ENCODE peak calls at places on chromosomes 13 and 19, in nine cellular contexts. X is foreskin keratinocyte, B is body of pancreas, C is left lung, P is astrocyte of the spinal cord, Y is GM20000, L is AG04449, K is neural crest cell, H is lung. R is an unnamed sample.

GRCh38 chr19:42150940-42151339 is 18.7 kb upstream of the POU2F2 start:
- DNase-seq in X (no peak), B (no peak), C (no peak), P (no peak), Y (no peak), L (no peak), K (peak), H (no peak), R (no peak)

GRCh38 chr13:29523199-29523931 is 72.1 kb downstream of the SLC7A1 start:
- DNase-seq in X (no peak), B (no peak), C (no peak), P (peak), Y (no peak), L (no peak), K (no peak), H (no peak), R (no peak)

GRCh38 chr13:36918246-36919060 is 1.6 kb downstream of the SMAD9 start:
- DNase-seq in X (no peak), B (no peak), C (no peak), P (peak), Y (no peak), L (no peak), K (no peak), H (no peak), R (no peak)

GRCh38 chr13:39976481-39976880 is 321.0 kb downstream of the COG6 start:
- DNase-seq in X (peak), B (no peak), C (no peak), P (no peak), Y (no peak), L (no peak), K (no peak), H (no peak), R (no peak)

GRCh38 chr13:20160346-20161274 is at the start of gene GJA3:
- DNase-seq in X (no peak), B (no peak), C (no peak), P (no peak), Y (peak), L (no peak), K (peak), H (no peak), R (no peak)

GRCh38 chr19:35206379-35206778 is 22.2 kb downstream of the FAM187B start:
- DNase-seq in X (no peak), B (no peak), C (no peak), P (no peak), Y (peak), L (no peak), K (no peak), H (peak), R (no peak)

GRCh38 chr13:43445651-43446050 is 341.1 kb downstream of the ENOX1 start:
- DNase-seq in X (no peak), B (no peak), C (no peak), P (no peak), Y (no peak), L (no peak), K (no peak), H (no peak), R (no peak)

GRCh38 chr19:19485161-19485997 is 30.0 kb downstream of the TSSK6 start:
- DNase-seq in X (no peak), B (no peak), C (peak), P (peak), Y (no peak), L (no peak), K (no peak), H (no peak), R (no peak)

GRCh38 chr13:47396915-47397314 is 500.1 kb upstream of the HTR2A start:
- DNase-seq in X (no peak), B (no peak), C (no peak), P (no peak), Y (no peak), L (no peak), K (no peak), H (no peak), R (no peak)

GRCh38 chr19:39704181-39705044 is at the start of gene LGALS14:
- DNase-seq in X (no peak), B (no peak), C (no peak), P (no peak), Y (peak), L (no peak), K (no peak), H (no peak), R (no peak)

GRCh38 chr13:73732350-73732749 is 401.9 kb downstream of the KLF12 start:
- DNase-seq in X (no peak), B (no peak), C (no peak), P (no peak), Y (no peak), L (no peak), K (no peak), H (no peak), R (no peak)

GRCh38 chr13:111060237-111060919 is 54.7 kb upstream of the ARHGEF7 start:
- DNase-seq in X (no peak), B (no peak), C (no peak), P (no peak), Y (no peak), L (no peak), K (no peak), H (no peak), R (no peak)

GRCh38 chr19:7522072-7522922 is at the start of gene MCOLN1:
- DNase-seq in X (peak), B (peak), C (peak), P (peak), Y (peak), L (peak), K (peak), H (peak), R (peak)

GRCh38 chr13:99033814-99034213 is 56.0 kb upstream of the DOCK9 start:
- DNase-seq in X (no peak), B (no peak), C (no peak), P (peak), Y (peak), L (no peak), K (no peak), H (no peak), R (no peak)
- TF ChIP-seq CTCF in X (peak), B (peak), C (peak), P (peak), Y (no peak), L (peak), K (peak), H (peak), R (peak)

DNA sequence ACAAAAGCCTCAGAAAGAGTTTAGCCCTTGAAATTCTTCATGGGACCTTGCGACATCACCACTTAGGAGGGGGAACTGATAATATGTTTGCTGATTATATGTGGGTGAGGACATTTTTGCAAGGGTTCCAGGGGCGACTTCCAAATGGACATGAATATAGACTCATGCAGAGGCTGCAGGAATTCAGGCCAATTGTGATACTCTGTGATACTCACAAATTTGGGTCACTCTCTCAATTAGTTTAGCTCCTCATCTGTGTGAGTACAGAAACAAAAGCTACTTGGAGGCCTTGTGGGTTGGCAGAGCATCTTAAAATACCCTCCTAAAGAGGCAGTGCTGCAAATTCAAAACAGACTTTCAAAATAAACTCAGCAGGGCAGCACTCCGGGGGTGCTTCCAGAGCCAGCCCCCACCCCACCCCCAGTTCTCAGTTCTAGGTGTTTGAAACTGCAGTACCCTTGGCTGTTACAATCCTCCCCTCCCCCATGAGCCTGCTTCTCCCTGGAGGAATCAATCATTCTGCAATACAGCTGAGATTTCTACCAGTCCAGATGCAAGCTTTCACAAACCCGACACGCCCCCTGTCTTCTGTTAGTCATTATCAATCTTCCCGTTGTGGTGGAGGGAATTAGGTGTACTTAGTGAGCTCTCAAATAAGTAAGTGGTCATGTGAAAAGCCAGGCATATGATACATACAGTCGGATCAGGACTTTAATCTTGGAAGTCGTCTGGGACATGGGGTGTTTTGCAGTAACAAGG is 96.9 kb upstream of the MBNL2 start:
- DNase-seq in X (peak), B (no peak), C (no peak), P (peak), Y (no peak), L (no peak), K (no peak), H (peak), R (no peak)
- TF ChIP-seq CTCF in X (peak), B (peak), C (no peak), P (peak), Y (no peak), L (no peak), K (no peak), H (no peak), R (no peak)

DNA sequence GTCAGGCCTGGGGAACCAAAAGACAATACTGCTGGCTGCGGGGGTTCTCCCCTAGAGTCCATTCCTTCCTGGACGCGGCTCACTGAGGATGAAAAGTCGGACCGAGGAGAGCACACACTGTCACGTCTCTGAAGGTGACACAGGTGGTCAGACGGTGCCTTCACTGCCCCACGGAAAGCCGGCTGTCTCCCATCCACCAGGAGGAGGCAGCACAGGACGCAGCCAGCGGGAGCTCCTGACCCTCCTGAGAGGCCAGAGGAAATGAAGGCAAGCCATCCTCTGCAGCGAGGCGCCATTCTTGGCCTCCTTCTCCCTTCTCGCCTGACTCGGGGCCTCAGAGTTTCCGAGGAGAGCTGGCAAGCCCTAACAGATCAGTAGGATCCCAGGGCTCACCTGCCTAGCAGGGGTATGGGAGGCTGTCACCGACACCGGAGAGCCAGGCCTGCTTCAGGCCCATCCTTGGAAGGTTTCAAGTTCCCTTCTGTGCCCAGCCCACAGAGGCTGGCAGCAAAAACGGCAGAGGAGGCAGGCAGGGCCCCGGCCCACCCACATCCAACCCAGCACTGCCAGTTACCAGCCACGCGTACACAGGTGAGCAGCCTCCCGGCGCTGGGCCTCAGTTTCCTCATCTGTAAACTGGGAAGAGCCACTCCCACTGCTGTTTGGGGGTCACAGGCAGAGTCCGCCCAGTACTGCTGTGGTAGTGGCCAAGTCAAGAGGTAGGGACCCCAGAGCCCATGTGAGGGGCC is 4.5 kb downstream of the REXO1 start:
- DNase-seq in X (no peak), B (no peak), C (peak), P (no peak), Y (no peak), L (no peak), K (no peak), H (no peak), R (no peak)
- TF ChIP-seq CTCF in X (peak), B (no peak), C (no peak), P (peak), Y (no peak), L (no peak), K (peak), H (no peak), R (peak)

GRCh38 chr19:17090501-17091074 is 15.0 kb downstream of the MYO9B start:
- DNase-seq in X (no peak), B (no peak), C (no peak), P (no peak), Y (peak), L (no peak), K (no peak), H (no peak), R (no peak)
- TF ChIP-seq CTCF in X (no peak), B (no peak), C (no peak), P (no peak), Y (no peak), L (no peak), K (no peak), H (no peak), R (no peak)

GRCh38 chr19:799076-799881 is 2.0 kb downstream of the PTBP1 start:
- DNase-seq in X (no peak), B (no peak), C (no peak), P (peak), Y (peak), L (no peak), K (peak), H (no peak), R (no peak)
- TF ChIP-seq CTCF in X (peak), B (no peak), C (no peak), P (peak), Y (no peak), L (peak), K (peak), H (no peak), R (peak)